ENCODE peak calls at places on chromosomes 12 and 14, in seven cellular contexts. D is A549, M is cardiac muscle cell, H is ovary, N is heart left ventricle, J is fibroblast of lung, W is body of pancreas. E is an unnamed sample.
A peak's percentile ranks its signal among the peaks of the same experiment; 100 is the strongest.

GRCh38 chr14:24952851-24953666 is 96.9 kb downstream of the STXBP6 start:
- DNase-seq in D (peak; percentile 13), M (no peak), H (no peak), N (no peak), J (no peak), W (no peak), E (no peak)

GRCh38 chr12:78584695-78585094 is 279.9 kb upstream of the SYT1 start:
- DNase-seq in D (peak; percentile 55), M (peak; percentile 12), H (no peak), N (no peak), J (peak; percentile 16), W (no peak), E (peak; percentile 2)

GRCh38 chr12:3236345-3237153 is 159.4 kb downstream of the TSPAN9 start:
- DNase-seq in D (peak; percentile 44), M (peak; percentile 64), H (no peak), N (peak; percentile 72), J (peak; percentile 69), W (no peak), E (no peak)

GRCh38 chr14:54691525-54692260 is 124.8 kb downstream of the SAMD4A start:
- DNase-seq in D (peak; percentile 73), M (peak; percentile 83), H (peak; percentile 80), N (peak; percentile 82), J (peak; percentile 58), W (peak; percentile 77), E (peak; percentile 64)

GRCh38 chr14:95237956-95238355 is 80.6 kb upstream of the DICER1 start:
- DNase-seq in D (no peak), M (no peak), H (no peak), N (peak; percentile 35), J (no peak), W (no peak), E (no peak)

GRCh38 chr12:7162691-7163114 is 26.8 kb upstream of the PEX5 start:
- DNase-seq in D (peak; percentile 56), M (no peak), H (no peak), N (no peak), J (peak; percentile 3), W (peak; percentile 65), E (no peak)

GRCh38 chr12:58252914-58253313 is 311.5 kb downstream of the ATP23 start:
- DNase-seq in D (no peak), M (no peak), H (no peak), N (no peak), J (no peak), W (no peak), E (no peak)

GRCh38 chr12:40559865-40560264 is 132.4 kb upstream of the CNTN1 start:
- DNase-seq in D (no peak), M (no peak), H (no peak), N (no peak), J (no peak), W (no peak), E (no peak)

GRCh38 chr14:21825147-21825743 is 151.6 kb upstream of the OR4E1 start:
- DNase-seq in D (peak; percentile 59), M (peak; percentile 21), H (no peak), N (no peak), J (no peak), W (no peak), E (no peak)

GRCh38 chr14:100065161-100065871 is at the start of gene EVL:
- DNase-seq in D (no peak), M (no peak), H (no peak), N (no peak), J (no peak), W (no peak), E (no peak)

GRCh38 chr14:89182326-89182725 is 234.7 kb downstream of the FOXN3 start:
- DNase-seq in D (no peak), M (no peak), H (no peak), N (no peak), J (no peak), W (no peak), E (no peak)

GRCh38 chr12:89356069-89356665 is 3.9 kb upstream of the DUSP6 start:
- DNase-seq in D (no peak), M (no peak), H (no peak), N (no peak), J (no peak), W (no peak), E (no peak)

GRCh38 chr12:89354630-89354931 is 2.3 kb upstream of the DUSP6 start:
- DNase-seq in D (peak; percentile 40), M (no peak), H (no peak), N (no peak), J (no peak), W (no peak), E (no peak)

GRCh38 chr12:89357297-89357730 is 5.0 kb upstream of the DUSP6 start:
- DNase-seq in D (no peak), M (no peak), H (no peak), N (no peak), J (no peak), W (peak; percentile 24), E (no peak)

GRCh38 chr12:89353823-89354629 is 1.7 kb upstream of the DUSP6 start:
- DNase-seq in D (peak; percentile 81), M (peak; percentile 74), H (peak; percentile 70), N (peak; percentile 86), J (peak; percentile 82), W (peak; percentile 86), E (peak; percentile 71)

DNA sequence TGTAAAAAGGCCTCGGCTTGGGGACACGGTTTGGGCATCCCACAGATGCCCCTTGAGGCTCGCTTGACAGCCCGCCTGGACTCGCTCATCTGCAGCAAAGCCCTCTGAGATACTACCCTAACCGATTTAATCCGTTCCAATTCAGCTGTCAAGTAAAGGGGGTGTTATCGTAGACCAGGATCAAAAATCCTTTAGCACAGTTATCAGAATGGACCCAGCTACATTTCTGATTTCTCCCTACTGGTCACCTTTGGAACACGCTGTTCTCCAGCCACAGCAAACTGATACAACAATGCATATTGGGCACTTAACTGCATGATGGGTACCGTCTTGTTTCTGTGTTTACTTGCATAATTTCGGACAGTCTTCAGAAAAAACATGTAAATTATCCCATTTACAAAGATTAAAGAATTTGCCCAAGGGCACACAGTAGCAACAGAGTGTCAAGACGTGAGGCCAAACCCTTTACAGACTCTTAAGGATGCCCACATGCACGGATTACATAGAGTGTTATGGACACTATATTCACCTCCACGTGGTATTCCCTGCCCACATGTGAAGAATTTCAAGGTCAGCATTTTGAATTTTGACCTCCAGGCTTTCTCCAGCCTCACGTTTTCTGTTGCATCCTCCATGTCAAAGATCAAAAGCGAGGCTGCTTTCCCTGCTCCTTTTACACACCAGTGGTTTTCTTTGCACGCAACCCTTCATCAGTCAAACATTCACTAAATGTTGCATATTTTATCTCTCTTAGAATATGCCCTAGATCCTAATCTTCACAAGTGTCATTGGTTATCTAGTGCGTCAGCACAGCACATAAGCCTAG is 3.2 kb upstream of the DUSP6 start:
- DNase-seq in D (no peak), M (no peak), H (no peak), N (no peak), J (peak; percentile 20), W (no peak), E (no peak)
- H3K4me3 ChIP-seq in D (peak overlapping the region; percentile 70), M (peak overlapping the region; percentile 38), H (no peak overlapping the region), N (peak overlapping the region; percentile 95), J (peak overlapping the region; percentile 61), W (no peak overlapping the region), E (no peak overlapping the region)

DNA sequence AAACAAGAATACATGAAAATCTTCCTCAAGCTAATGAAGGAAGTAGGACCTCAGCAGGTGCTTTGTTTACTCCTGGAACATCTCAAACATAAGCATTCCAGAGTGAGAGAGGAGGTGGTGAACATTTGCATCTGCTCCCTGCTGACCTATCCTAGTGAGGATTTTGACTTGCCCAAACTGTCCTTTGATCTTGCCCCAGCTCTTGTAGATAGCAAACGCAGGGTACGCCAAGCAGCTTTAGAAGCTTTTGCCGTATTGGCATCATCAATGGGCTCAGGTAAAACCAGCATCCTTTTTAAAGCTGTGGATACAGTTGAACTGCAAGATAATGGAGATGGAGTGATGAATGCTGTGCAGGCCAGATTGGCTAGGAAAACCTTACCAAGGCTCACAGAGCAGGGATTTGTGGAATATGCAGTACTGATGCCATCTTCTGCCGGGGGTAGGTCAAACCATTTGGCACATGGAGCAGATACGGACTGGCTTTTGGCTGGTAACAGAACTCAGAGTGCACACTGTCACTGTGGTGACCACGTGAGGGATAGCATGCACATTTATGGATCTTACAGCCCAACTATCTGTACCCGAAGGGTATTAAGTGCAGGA is 1.9 kb downstream of the TOGARAM1 start:
- DNase-seq in D (peak; percentile 33), M (no peak), H (no peak), N (no peak), J (peak; percentile 18), W (no peak), E (peak; percentile 31)
- TF ChIP-seq CTCF in D (no peak), M (no peak), H (no peak), N (no peak), J (no peak), W (no peak), E (peak; percentile 11)

GRCh38 chr12:114933428-114934160 is 249.6 kb upstream of the TBX3 start:
- DNase-seq in D (peak; percentile 94), M (peak; percentile 72), H (no peak), N (no peak), J (peak; percentile 92), W (no peak), E (peak; percentile 88)
- H3K4me3 ChIP-seq in D (no peak overlapping the region), M (no peak overlapping the region), H (no peak overlapping the region), N (no peak overlapping the region), J (no peak overlapping the region), W (no peak overlapping the region), E (no peak overlapping the region)

GRCh38 chr14:92928961-92929688 is 6.2 kb downstream of the CHGA start:
- DNase-seq in D (no peak), M (no peak), H (no peak), N (no peak), J (no peak), W (no peak), E (no peak)

GRCh38 chr14:92929689-92930608 is 7.0 kb downstream of the CHGA start:
- DNase-seq in D (no peak), M (no peak), H (no peak), N (no peak), J (no peak), W (no peak), E (no peak)

GRCh38 chr14:92931681-92932447 is 8.9 kb downstream of the CHGA start:
- DNase-seq in D (no peak), M (no peak), H (no peak), N (no peak), J (no peak), W (no peak), E (no peak)

GRCh38 chr14:92932448-92933395 is 9.8 kb downstream of the CHGA start:
- DNase-seq in D (no peak), M (no peak), H (no peak), N (no peak), J (no peak), W (no peak), E (no peak)

DNA sequence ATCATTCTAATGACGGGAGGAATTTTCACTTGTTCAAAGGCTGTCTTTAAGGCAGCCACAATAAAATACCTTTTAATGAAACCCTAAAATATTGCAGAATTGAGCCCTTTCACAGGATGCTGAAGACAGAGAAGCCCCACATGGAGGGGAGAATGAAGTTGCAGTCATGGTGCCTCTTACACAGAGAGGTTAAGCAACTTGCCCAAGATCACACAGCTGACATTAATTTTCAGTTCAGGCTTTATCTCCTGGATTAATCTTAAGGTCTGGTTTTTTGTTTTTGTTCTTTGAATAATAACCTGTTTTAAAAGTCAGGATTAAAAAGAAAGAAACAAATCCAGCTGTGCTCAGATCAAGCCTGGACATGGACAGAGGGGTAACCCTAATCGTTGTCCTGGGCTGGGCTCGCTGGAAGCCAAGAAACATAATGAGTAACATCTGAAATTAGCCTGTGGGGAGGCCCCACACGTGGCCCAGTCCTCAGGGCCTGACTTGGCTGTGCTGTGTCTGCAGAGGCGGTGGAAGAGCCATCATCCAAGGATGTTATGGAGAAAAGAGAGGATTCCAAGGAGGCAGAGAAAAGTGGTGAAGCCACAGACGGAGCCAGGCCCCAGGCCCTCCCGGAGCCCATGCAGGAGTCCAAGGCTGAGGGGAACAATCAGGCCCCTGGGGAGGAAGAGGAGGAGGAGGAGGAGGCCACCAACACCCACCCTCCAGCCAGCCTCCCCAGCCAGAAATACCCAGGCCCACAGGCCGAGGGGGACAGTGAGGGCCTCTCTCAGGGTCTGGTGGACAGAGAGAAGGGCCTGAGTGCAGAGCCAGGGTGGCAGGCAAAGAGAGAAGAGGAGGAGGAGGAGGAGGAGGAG is 8.0 kb downstream of the CHGA start:
- DNase-seq in D (no peak), M (no peak), H (no peak), N (no peak), J (no peak), W (no peak), E (peak; percentile 42)
- TF ChIP-seq CTCF in D (no peak), M (no peak), H (no peak), N (no peak), J (no peak), W (no peak), E (no peak)

E was measured in AG10803.